ENCODE peak calls at places on chromosomes 1 and 21, in ten cellular contexts. H, Z, Q, I, F, G, N, P, Y and C are unnamed samples.

GRCh38 chr1:243850368-243851128 is 505 bp upstream of the AKT3 start:
- DNase-seq in I (peak), N (no peak), Q (peak), F (peak), P (peak), Z (peak), H (peak), Y (peak), G (no peak), C (peak)

GRCh38 chr21:41620541-41620940 is 112.6 kb upstream of the TMPRSS2 start:
- DNase-seq in I (no peak), F (no peak), Z (no peak), H (no peak), G (no peak), Y (no peak), N (no peak), P (no peak), Q (no peak), C (no peak)

GRCh38 chr1:218459878-218460277 is 114.7 kb downstream of the TGFB2 start:
- DNase-seq in F (peak), Z (peak), I (no peak), Y (no peak), N (peak), G (peak), H (no peak), Q (peak), P (peak), C (no peak)

GRCh38 chr1:150233359-150234308 is 2.3 kb downstream of the ANP32E start:
- DNase-seq in P (peak), I (no peak), Z (peak), F (no peak), N (peak), G (no peak), H (no peak), Y (no peak), Q (no peak), C (peak)

GRCh38 chr1:214445846-214446614 is 105.4 kb downstream of the PTPN14 start:
- DNase-seq in Z (no peak), N (no peak), Y (no peak), Q (peak), F (peak), H (no peak), P (peak), I (no peak), G (peak), C (no peak)

GRCh38 chr1:207018707-207019106 is 13.8 kb downstream of the C1orf116 start:
- DNase-seq in G (no peak), P (peak), N (no peak), H (no peak), Z (no peak), Y (no peak), F (no peak), Q (no peak), I (no peak), C (no peak)

GRCh38 chr1:9658186-9658585 is 6.7 kb downstream of the PIK3CD start:
- DNase-seq in P (no peak), H (no peak), Q (no peak), N (no peak), Y (no peak), F (no peak), G (no peak), I (no peak), Z (no peak), C (no peak)

GRCh38 chr1:72568113-72568512 is 285.8 kb upstream of the NEGR1 start:
- DNase-seq in Q (no peak), Y (no peak), I (no peak), N (no peak), P (no peak), H (no peak), Z (no peak), G (no peak), F (no peak), C (no peak)

GRCh38 chr1:32696041-32696440 is 6.5 kb downstream of the SYNC start:
- DNase-seq in P (no peak), N (no peak), F (no peak), Y (no peak), H (no peak), G (no peak), Z (no peak), I (no peak), Q (no peak), C (no peak)

GRCh38 chr21:33488936-33489335 is 2.6 kb downstream of the DNAJC28 start:
- DNase-seq in N (no peak), I (no peak), P (no peak), G (no peak), Q (no peak), Y (no peak), F (no peak), Z (no peak), H (no peak), C (no peak)

GRCh38 chr1:212290608-212291007 is 5.4 kb downstream of the PPP2R5A start:
- DNase-seq in H (no peak), Y (no peak), P (peak), Z (no peak), Q (no peak), G (no peak), I (no peak), N (no peak), F (no peak), C (no peak)

GRCh38 chr1:244273845-244274619 is 177.7 kb downstream of the ADSS2 start:
- DNase-seq in P (peak), H (peak), I (no peak), F (peak), G (peak), Y (no peak), N (no peak), Z (peak), Q (peak), C (no peak)

GRCh38 chr1:209335090-209335692 is 248.3 kb upstream of the CAMK1G start:
- DNase-seq in F (peak), N (peak), H (no peak), I (peak), P (peak), G (no peak), Y (peak), Z (peak), Q (no peak), C (no peak)

GRCh38 chr1:173295995-173296394 is 88.9 kb upstream of the TNFSF4 start:
- DNase-seq in F (no peak), I (no peak), Y (no peak), N (no peak), Q (no peak), H (no peak), G (peak), P (peak), Z (no peak), C (no peak)

GRCh38 chr1:115313173-115313572 is 24.9 kb downstream of the NGF start:
- DNase-seq in N (no peak), G (no peak), Q (no peak), F (no peak), I (no peak), Y (no peak), Z (no peak), P (no peak), H (no peak), C (no peak)

GRCh38 chr1:179296831-179297377 is 3.3 kb downstream of the SOAT1 start:
- DNase-seq in Z (no peak), G (no peak), I (no peak), P (no peak), Q (no peak), H (no peak), F (no peak), N (no peak), Y (no peak), C (no peak)

GRCh38 chr1:156006666-156007376 is 13.9 kb downstream of the SSR2 start:
- DNase-seq in N (no peak), I (no peak), Y (no peak), Q (no peak), H (no peak), Z (no peak), P (peak), G (no peak), F (no peak), C (no peak)

GRCh38 chr1:235275223-235275622 is 52.8 kb downstream of the ARID4B start:
- DNase-seq in Y (no peak), I (no peak), H (no peak), P (no peak), Z (no peak), Q (no peak), F (no peak), G (no peak), N (no peak), C (no peak)

GRCh38 chr1:248808876-248809275 is 16.8 kb downstream of the SH3BP5L start:
- DNase-seq in Y (no peak), Q (no peak), N (no peak), P (no peak), F (no peak), I (no peak), Z (no peak), H (no peak), G (no peak), C (no peak)

GRCh38 chr21:26835027-26835713 is 10.0 kb downstream of the ADAMTS1 start:
- DNase-seq in I (no peak), Q (peak), G (no peak), P (peak), N (no peak), F (peak), Z (no peak), H (no peak), Y (no peak), C (no peak)

GRCh38 chr1:89613928-89614327 is 19.0 kb upstream of the LRRC8C start:
- DNase-seq in Y (no peak), F (no peak), Z (no peak), N (no peak), G (no peak), H (no peak), Q (no peak), P (no peak), I (no peak), C (no peak)

GRCh38 chr1:218374401-218374848 is 29.3 kb downstream of the TGFB2 start:
- DNase-seq in I (no peak), Z (no peak), H (no peak), P (no peak), G (no peak), F (no peak), N (no peak), Y (no peak), Q (no peak), C (no peak)

GRCh38 chr1:3638027-3638426 is 11.9 kb downstream of the WRAP73 start:
- DNase-seq in P (no peak), H (no peak), N (no peak), Z (no peak), Y (no peak), Q (no peak), I (no peak), F (no peak), G (no peak), C (no peak)

GRCh38 chr1:27342778-27343638 is 1.2 kb downstream of the SYTL1 start:
- DNase-seq in Y (no peak), I (no peak), N (no peak), F (peak), Z (no peak), Q (no peak), H (no peak), G (no peak), P (peak), C (no peak)

GRCh38 chr1:193658711-193659110 is 472.3 kb upstream of the B3GALT2 start:
- DNase-seq in G (no peak), Y (no peak), I (no peak), H (no peak), F (no peak), N (no peak), Q (no peak), P (no peak), Z (no peak), C (no peak)

GRCh38 chr1:109906160-109906838 is 4.3 kb upstream of the CSF1 start:
- DNase-seq in Y (no peak), N (no peak), Z (no peak), I (no peak), P (no peak), Q (no peak), H (no peak), F (no peak), G (no peak), C (no peak)

GRCh38 chr1:2546515-2547209 is 9.5 kb upstream of the TNFRSF14 start:
- DNase-seq in F (peak), I (peak), N (no peak), Q (no peak), Z (peak), H (peak), G (no peak), P (peak), Y (peak), C (no peak)

GRCh38 chr1:12320516-12320915 is 90.7 kb downstream of the VPS13D start:
- DNase-seq in Z (no peak), N (no peak), G (no peak), Y (no peak), I (no peak), Q (no peak), F (no peak), H (no peak), P (no peak), C (no peak)

GRCh38 chr1:162538815-162539431 is 22.6 kb upstream of the UAP1 start:
- DNase-seq in Q (peak), H (no peak), P (peak), F (peak), Z (peak), G (peak), N (peak), Y (no peak), I (no peak), C (no peak)

GRCh38 chr1:94698759-94699502 is 121.2 kb upstream of the SLC44A3 start:
- DNase-seq in Q (peak), I (no peak), F (no peak), Y (no peak), H (no peak), Z (peak), G (no peak), N (no peak), P (peak), C (no peak)

GRCh38 chr1:153355445-153356071 is 2.1 kb upstream of the S100A9 start:
- DNase-seq in F (peak), Y (peak), Z (peak), G (peak), H (peak), Q (no peak), P (peak), I (peak), N (no peak), C (peak)
- TF ChIP-seq CTCF in F (peak), Y (no peak), Z (peak), G (peak), H (no peak), Q (peak), P (peak), I (peak), N (peak), C (peak)

GRCh38 chr1:47175227-47175934 is 14.5 kb downstream of the PDZK1IP1 start:
- DNase-seq in G (no peak), Z (peak), P (peak), Y (peak), Q (no peak), F (peak), N (peak), H (peak), I (peak), C (peak)
- TF ChIP-seq CTCF in G (peak), Z (peak), P (peak), Y (peak), Q (peak), F (peak), N (peak), H (peak), I (peak), C (peak)

GRCh38 chr1:22506130-22506692 is 54.6 kb downstream of the ZBTB40 start:
- DNase-seq in G (no peak), H (no peak), I (no peak), P (no peak), N (no peak), Z (no peak), Q (no peak), Y (no peak), F (no peak), C (no peak)

GRCh38 chr1:22503721-22504410 is 52.2 kb downstream of the ZBTB40 start:
- DNase-seq in Y (no peak), N (no peak), P (no peak), F (no peak), G (no peak), H (no peak), I (no peak), Z (no peak), Q (peak), C (no peak)

GRCh38 chr1:22500476-22500875 is 48.8 kb downstream of the ZBTB40 start:
- DNase-seq in Z (no peak), Y (no peak), H (peak), F (peak), N (no peak), I (peak), P (peak), G (peak), Q (peak), C (no peak)

GRCh38 chr1:22500058-22500457 is 48.4 kb downstream of the ZBTB40 start:
- DNase-seq in G (no peak), Q (no peak), N (no peak), P (no peak), F (no peak), Z (no peak), H (no peak), I (no peak), Y (no peak), C (no peak)

GRCh38 chr1:22502167-22502566 is 50.5 kb downstream of the ZBTB40 start:
- DNase-seq in H (no peak), Q (no peak), F (no peak), Y (no peak), I (no peak), N (no peak), G (no peak), P (no peak), Z (no peak), C (no peak)
- TF ChIP-seq CTCF in H (no peak), Q (no peak), F (no peak), Y (no peak), I (no peak), N (no peak), G (no peak), P (no peak), Z (no peak), C (no peak)

GRCh38 chr1:201113451-201114244 is 1.4 kb upstream of the CACNA1S start:
- DNase-seq in Z (no peak), I (no peak), Y (no peak), Q (no peak), G (no peak), N (no peak), F (no peak), P (no peak), H (no peak), C (no peak)
- TF ChIP-seq CTCF in Z (no peak), I (no peak), Y (no peak), Q (no peak), G (no peak), N (no peak), F (no peak), P (no peak), H (no peak), C (no peak)

DNA sequence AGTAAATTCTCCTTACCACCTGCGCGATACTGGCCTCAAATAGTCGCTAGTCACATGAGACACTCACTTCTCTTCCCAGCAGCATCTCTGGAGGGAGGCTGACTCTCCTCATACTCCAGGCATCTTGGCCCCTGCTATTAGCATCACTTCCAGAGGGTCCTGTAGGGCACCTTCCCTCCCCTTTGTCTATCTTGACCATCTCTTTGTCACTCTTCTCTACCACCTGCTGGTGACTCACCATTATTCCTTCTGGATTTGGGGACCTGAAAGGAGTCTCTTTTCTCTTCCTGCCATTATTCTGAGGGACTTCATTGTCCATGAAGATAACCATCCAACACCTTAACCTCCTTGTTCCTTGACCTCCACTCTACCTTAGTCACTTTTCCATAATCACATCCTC is 31.7 kb upstream of the GPR37L1 start:
- DNase-seq in F (no peak), Q (no peak), P (no peak), I (no peak), G (no peak), N (no peak), Y (no peak), Z (peak), H (no peak), C (no peak)
- TF ChIP-seq CTCF in F (no peak), Q (no peak), P (no peak), I (no peak), G (no peak), N (no peak), Y (no peak), Z (no peak), H (no peak), C (no peak)

DNA sequence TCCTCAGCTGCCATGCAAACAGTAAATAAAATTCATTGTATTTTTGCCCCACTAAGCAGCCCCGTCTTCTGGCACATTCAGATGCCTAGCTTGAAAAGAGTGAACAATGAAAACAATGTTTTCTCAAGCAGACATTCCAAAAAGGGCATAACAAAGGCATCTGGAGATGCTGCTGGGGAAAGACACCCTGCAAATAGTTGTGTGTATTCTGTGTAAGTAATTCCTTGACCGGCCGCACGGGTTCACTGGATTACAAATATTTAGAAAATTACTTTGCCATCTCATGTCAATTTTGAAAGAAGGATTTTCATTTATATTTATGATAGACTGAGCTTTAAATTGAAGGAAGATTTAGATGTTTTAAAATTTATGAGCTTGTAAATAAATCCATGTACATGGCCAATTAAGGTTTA is 142.2 kb downstream of the SLC45A1 start:
- DNase-seq in H (no peak), Y (no peak), Q (no peak), I (no peak), N (no peak), G (no peak), F (no peak), P (no peak), Z (no peak), C (no peak)
- TF ChIP-seq CTCF in H (no peak), Y (peak), Q (no peak), I (no peak), N (no peak), G (no peak), F (no peak), P (no peak), Z (no peak), C (peak)